ENCODE peak calls at places on chromosomes 5 and 9, in six cellular contexts. One of them, this sample, is unnamed.

GRCh38 chr9:2610985-2611384 is 10.6 kb upstream of the VLDLR start:
- DNase-seq in NAMALWA: no peak
- DNase-seq in HCT116: no peak
- DNase-seq in activated CD4-positive, alpha-beta T cell treated with anti-CD3 and anti-CD28 coated beads, Interleukin-2, amount 50 U/mL, for 48 hours: no peak
- DNase-seq in colonic mucosa: no peak
- DNase-seq in activated effector memory CD4-positive, alpha-beta T cell treated with Interleukin-2 at 50 U/mL for 16 hours: no peak
- DNase-seq in this sample: no peak

GRCh38 chr5:9222054-9222738 is 323.7 kb downstream of the SEMA5A start:
- DNase-seq in NAMALWA: no peak
- DNase-seq in HCT116: no peak
- DNase-seq in activated CD4-positive, alpha-beta T cell treated with anti-CD3 and anti-CD28 coated beads, Interleukin-2, amount 50 U/mL, for 48 hours: no peak
- DNase-seq in colonic mucosa: no peak
- DNase-seq in activated effector memory CD4-positive, alpha-beta T cell treated with Interleukin-2 at 50 U/mL for 16 hours: no peak
- DNase-seq in this sample: no peak

GRCh38 chr5:36156619-36157018 is 4.7 kb downstream of the SKP2 start:
- DNase-seq in NAMALWA: no peak
- DNase-seq in HCT116: no peak
- DNase-seq in activated CD4-positive, alpha-beta T cell treated with anti-CD3 and anti-CD28 coated beads, Interleukin-2, amount 50 U/mL, for 48 hours: no peak
- DNase-seq in colonic mucosa: no peak
- DNase-seq in activated effector memory CD4-positive, alpha-beta T cell treated with Interleukin-2 at 50 U/mL for 16 hours: no peak
- DNase-seq in this sample: no peak

GRCh38 chr9:68979538-68980314 is 34.2 kb downstream of the PRKACG start:
- DNase-seq in NAMALWA: no peak
- DNase-seq in HCT116: no peak
- DNase-seq in activated CD4-positive, alpha-beta T cell treated with anti-CD3 and anti-CD28 coated beads, Interleukin-2, amount 50 U/mL, for 48 hours: peak
- DNase-seq in colonic mucosa: peak
- DNase-seq in activated effector memory CD4-positive, alpha-beta T cell treated with Interleukin-2 at 50 U/mL for 16 hours: no peak
- DNase-seq in this sample: no peak

GRCh38 chr5:142779163-142779562 is 9.0 kb downstream of the ARHGAP26 start:
- DNase-seq in NAMALWA: no peak
- DNase-seq in HCT116: no peak
- DNase-seq in activated CD4-positive, alpha-beta T cell treated with anti-CD3 and anti-CD28 coated beads, Interleukin-2, amount 50 U/mL, for 48 hours: no peak
- DNase-seq in colonic mucosa: no peak
- DNase-seq in activated effector memory CD4-positive, alpha-beta T cell treated with Interleukin-2 at 50 U/mL for 16 hours: no peak
- DNase-seq in this sample: no peak

GRCh38 chr9:136023401-136024225 is 62.4 kb upstream of the UBAC1 start:
- DNase-seq in NAMALWA: no peak
- DNase-seq in HCT116: no peak
- DNase-seq in activated CD4-positive, alpha-beta T cell treated with anti-CD3 and anti-CD28 coated beads, Interleukin-2, amount 50 U/mL, for 48 hours: no peak
- DNase-seq in colonic mucosa: no peak
- DNase-seq in activated effector memory CD4-positive, alpha-beta T cell treated with Interleukin-2 at 50 U/mL for 16 hours: no peak
- DNase-seq in this sample: no peak

GRCh38 chr5:42059291-42059690 is 134.2 kb downstream of the FBXO4 start:
- DNase-seq in NAMALWA: no peak
- DNase-seq in HCT116: no peak
- DNase-seq in activated CD4-positive, alpha-beta T cell treated with anti-CD3 and anti-CD28 coated beads, Interleukin-2, amount 50 U/mL, for 48 hours: no peak
- DNase-seq in colonic mucosa: no peak
- DNase-seq in activated effector memory CD4-positive, alpha-beta T cell treated with Interleukin-2 at 50 U/mL for 16 hours: no peak
- DNase-seq in this sample: no peak

GRCh38 chr5:173243808-173244305 is 8.9 kb upstream of the NKX2-5 start:
- DNase-seq in NAMALWA: no peak
- DNase-seq in HCT116: no peak
- DNase-seq in activated CD4-positive, alpha-beta T cell treated with anti-CD3 and anti-CD28 coated beads, Interleukin-2, amount 50 U/mL, for 48 hours: no peak
- DNase-seq in colonic mucosa: no peak
- DNase-seq in activated effector memory CD4-positive, alpha-beta T cell treated with Interleukin-2 at 50 U/mL for 16 hours: no peak
- DNase-seq in this sample: no peak

GRCh38 chr5:41433552-41434181 is 76.7 kb downstream of the PLCXD3 start:
- DNase-seq in NAMALWA: peak
- DNase-seq in HCT116: no peak
- DNase-seq in activated CD4-positive, alpha-beta T cell treated with anti-CD3 and anti-CD28 coated beads, Interleukin-2, amount 50 U/mL, for 48 hours: no peak
- DNase-seq in colonic mucosa: no peak
- DNase-seq in activated effector memory CD4-positive, alpha-beta T cell treated with Interleukin-2 at 50 U/mL for 16 hours: no peak
- DNase-seq in this sample: peak

GRCh38 chr5:179404321-179405053 is 59.2 kb upstream of the ADAMTS2 start:
- DNase-seq in NAMALWA: no peak
- DNase-seq in HCT116: no peak
- DNase-seq in activated CD4-positive, alpha-beta T cell treated with anti-CD3 and anti-CD28 coated beads, Interleukin-2, amount 50 U/mL, for 48 hours: no peak
- DNase-seq in colonic mucosa: peak
- DNase-seq in activated effector memory CD4-positive, alpha-beta T cell treated with Interleukin-2 at 50 U/mL for 16 hours: no peak
- DNase-seq in this sample: peak

GRCh38 chr9:14278291-14278721 is 35.6 kb downstream of the NFIB start:
- DNase-seq in NAMALWA: no peak
- DNase-seq in HCT116: no peak
- DNase-seq in activated CD4-positive, alpha-beta T cell treated with anti-CD3 and anti-CD28 coated beads, Interleukin-2, amount 50 U/mL, for 48 hours: no peak
- DNase-seq in colonic mucosa: no peak
- DNase-seq in activated effector memory CD4-positive, alpha-beta T cell treated with Interleukin-2 at 50 U/mL for 16 hours: no peak
- DNase-seq in this sample: no peak

GRCh38 chr5:171415115-171415730 is 4.2 kb upstream of the FGF18 start:
- DNase-seq in NAMALWA: peak
- DNase-seq in HCT116: no peak
- DNase-seq in activated CD4-positive, alpha-beta T cell treated with anti-CD3 and anti-CD28 coated beads, Interleukin-2, amount 50 U/mL, for 48 hours: no peak
- DNase-seq in colonic mucosa: no peak
- DNase-seq in activated effector memory CD4-positive, alpha-beta T cell treated with Interleukin-2 at 50 U/mL for 16 hours: no peak
- DNase-seq in this sample: peak

GRCh38 chr9:96299823-96300222 is 2.2 kb downstream of the HSD17B3 start:
- DNase-seq in NAMALWA: no peak
- DNase-seq in HCT116: peak
- DNase-seq in activated CD4-positive, alpha-beta T cell treated with anti-CD3 and anti-CD28 coated beads, Interleukin-2, amount 50 U/mL, for 48 hours: no peak
- DNase-seq in colonic mucosa: no peak
- DNase-seq in activated effector memory CD4-positive, alpha-beta T cell treated with Interleukin-2 at 50 U/mL for 16 hours: no peak
- DNase-seq in this sample: no peak

GRCh38 chr5:14168793-14169262 is 25.7 kb downstream of the TRIO start:
- DNase-seq in NAMALWA: no peak
- DNase-seq in HCT116: no peak
- DNase-seq in activated CD4-positive, alpha-beta T cell treated with anti-CD3 and anti-CD28 coated beads, Interleukin-2, amount 50 U/mL, for 48 hours: no peak
- DNase-seq in colonic mucosa: no peak
- DNase-seq in activated effector memory CD4-positive, alpha-beta T cell treated with Interleukin-2 at 50 U/mL for 16 hours: no peak
- DNase-seq in this sample: no peak

GRCh38 chr9:134188421-134189166 is 24.2 kb upstream of the RNU6ATAC start:
- DNase-seq in NAMALWA: no peak
- DNase-seq in HCT116: no peak
- DNase-seq in activated CD4-positive, alpha-beta T cell treated with anti-CD3 and anti-CD28 coated beads, Interleukin-2, amount 50 U/mL, for 48 hours: no peak
- DNase-seq in colonic mucosa: no peak
- DNase-seq in activated effector memory CD4-positive, alpha-beta T cell treated with Interleukin-2 at 50 U/mL for 16 hours: no peak
- DNase-seq in this sample: no peak

GRCh38 chr5:178346607-178347334 is 114.2 kb upstream of the PHYKPL start:
- DNase-seq in NAMALWA: no peak
- DNase-seq in HCT116: no peak
- DNase-seq in activated CD4-positive, alpha-beta T cell treated with anti-CD3 and anti-CD28 coated beads, Interleukin-2, amount 50 U/mL, for 48 hours: no peak
- DNase-seq in colonic mucosa: no peak
- DNase-seq in activated effector memory CD4-positive, alpha-beta T cell treated with Interleukin-2 at 50 U/mL for 16 hours: no peak
- DNase-seq in this sample: no peak

GRCh38 chr5:34811691-34812090 is 27.3 kb upstream of the TTC23L start:
- DNase-seq in NAMALWA: no peak
- DNase-seq in HCT116: no peak
- DNase-seq in activated CD4-positive, alpha-beta T cell treated with anti-CD3 and anti-CD28 coated beads, Interleukin-2, amount 50 U/mL, for 48 hours: no peak
- DNase-seq in colonic mucosa: no peak
- DNase-seq in activated effector memory CD4-positive, alpha-beta T cell treated with Interleukin-2 at 50 U/mL for 16 hours: no peak
- DNase-seq in this sample: no peak

GRCh38 chr9:98022447-98022846 is 34.1 kb upstream of the NANS start:
- DNase-seq in NAMALWA: no peak
- DNase-seq in HCT116: no peak
- DNase-seq in activated CD4-positive, alpha-beta T cell treated with anti-CD3 and anti-CD28 coated beads, Interleukin-2, amount 50 U/mL, for 48 hours: no peak
- DNase-seq in colonic mucosa: no peak
- DNase-seq in activated effector memory CD4-positive, alpha-beta T cell treated with Interleukin-2 at 50 U/mL for 16 hours: no peak
- DNase-seq in this sample: no peak

GRCh38 chr5:14240366-14240765 is 97.2 kb downstream of the TRIO start:
- DNase-seq in NAMALWA: no peak
- DNase-seq in HCT116: no peak
- DNase-seq in activated CD4-positive, alpha-beta T cell treated with anti-CD3 and anti-CD28 coated beads, Interleukin-2, amount 50 U/mL, for 48 hours: no peak
- DNase-seq in colonic mucosa: no peak
- DNase-seq in activated effector memory CD4-positive, alpha-beta T cell treated with Interleukin-2 at 50 U/mL for 16 hours: no peak
- DNase-seq in this sample: no peak

GRCh38 chr5:171342362-171343111 is 33.5 kb downstream of the TLX3 start:
- DNase-seq in NAMALWA: peak
- DNase-seq in HCT116: peak
- DNase-seq in activated CD4-positive, alpha-beta T cell treated with anti-CD3 and anti-CD28 coated beads, Interleukin-2, amount 50 U/mL, for 48 hours: peak
- DNase-seq in colonic mucosa: peak
- DNase-seq in activated effector memory CD4-positive, alpha-beta T cell treated with Interleukin-2 at 50 U/mL for 16 hours: no peak
- DNase-seq in this sample: peak

GRCh38 chr9:94941211-94941875 is 214.8 kb downstream of the AOPEP start:
- DNase-seq in NAMALWA: no peak
- DNase-seq in HCT116: no peak
- DNase-seq in activated CD4-positive, alpha-beta T cell treated with anti-CD3 and anti-CD28 coated beads, Interleukin-2, amount 50 U/mL, for 48 hours: no peak
- DNase-seq in colonic mucosa: peak
- DNase-seq in activated effector memory CD4-positive, alpha-beta T cell treated with Interleukin-2 at 50 U/mL for 16 hours: no peak
- DNase-seq in this sample: no peak

GRCh38 chr5:123881791-123882244 is 369.8 kb downstream of the CSNK1G3 start:
- DNase-seq in NAMALWA: no peak
- DNase-seq in HCT116: no peak
- DNase-seq in activated CD4-positive, alpha-beta T cell treated with anti-CD3 and anti-CD28 coated beads, Interleukin-2, amount 50 U/mL, for 48 hours: no peak
- DNase-seq in colonic mucosa: no peak
- DNase-seq in activated effector memory CD4-positive, alpha-beta T cell treated with Interleukin-2 at 50 U/mL for 16 hours: no peak
- DNase-seq in this sample: no peak

GRCh38 chr5:80168388-80169028 is 87.3 kb downstream of the SERINC5 start:
- DNase-seq in NAMALWA: no peak
- DNase-seq in HCT116: no peak
- DNase-seq in activated CD4-positive, alpha-beta T cell treated with anti-CD3 and anti-CD28 coated beads, Interleukin-2, amount 50 U/mL, for 48 hours: no peak
- DNase-seq in colonic mucosa: no peak
- DNase-seq in activated effector memory CD4-positive, alpha-beta T cell treated with Interleukin-2 at 50 U/mL for 16 hours: no peak
- DNase-seq in this sample: no peak

GRCh38 chr9:32572900-32573523 is at the start of gene NDUFB6:
- DNase-seq in NAMALWA: peak
- DNase-seq in HCT116: peak
- DNase-seq in activated CD4-positive, alpha-beta T cell treated with anti-CD3 and anti-CD28 coated beads, Interleukin-2, amount 50 U/mL, for 48 hours: peak
- DNase-seq in colonic mucosa: peak
- DNase-seq in activated effector memory CD4-positive, alpha-beta T cell treated with Interleukin-2 at 50 U/mL for 16 hours: peak
- DNase-seq in this sample: peak

GRCh38 chr9:124011460-124012301 is at the start of gene LHX2:
- DNase-seq in NAMALWA: no peak
- DNase-seq in HCT116: peak
- DNase-seq in activated CD4-positive, alpha-beta T cell treated with anti-CD3 and anti-CD28 coated beads, Interleukin-2, amount 50 U/mL, for 48 hours: peak
- DNase-seq in colonic mucosa: peak
- DNase-seq in activated effector memory CD4-positive, alpha-beta T cell treated with Interleukin-2 at 50 U/mL for 16 hours: no peak
- DNase-seq in this sample: peak

GRCh38 chr9:9961487-9961886 is 651.3 kb downstream of the PTPRD start:
- DNase-seq in NAMALWA: no peak
- DNase-seq in HCT116: no peak
- DNase-seq in activated CD4-positive, alpha-beta T cell treated with anti-CD3 and anti-CD28 coated beads, Interleukin-2, amount 50 U/mL, for 48 hours: no peak
- DNase-seq in colonic mucosa: no peak
- DNase-seq in activated effector memory CD4-positive, alpha-beta T cell treated with Interleukin-2 at 50 U/mL for 16 hours: no peak
- DNase-seq in this sample: no peak

GRCh38 chr5:131379723-131380122 is 115.9 kb downstream of the CDC42SE2 start:
- DNase-seq in NAMALWA: peak
- DNase-seq in HCT116: no peak
- DNase-seq in activated CD4-positive, alpha-beta T cell treated with anti-CD3 and anti-CD28 coated beads, Interleukin-2, amount 50 U/mL, for 48 hours: peak
- DNase-seq in colonic mucosa: no peak
- DNase-seq in activated effector memory CD4-positive, alpha-beta T cell treated with Interleukin-2 at 50 U/mL for 16 hours: peak
- DNase-seq in this sample: peak

GRCh38 chr5:118791986-118792734 is 196.2 kb downstream of the DTWD2 start:
- DNase-seq in NAMALWA: peak
- DNase-seq in HCT116: peak
- DNase-seq in activated CD4-positive, alpha-beta T cell treated with anti-CD3 and anti-CD28 coated beads, Interleukin-2, amount 50 U/mL, for 48 hours: peak
- DNase-seq in colonic mucosa: peak
- DNase-seq in activated effector memory CD4-positive, alpha-beta T cell treated with Interleukin-2 at 50 U/mL for 16 hours: no peak
- DNase-seq in this sample: peak

GRCh38 chr5:153256-153655 is 38.0 kb upstream of the LRRC14B start:
- DNase-seq in NAMALWA: no peak
- DNase-seq in HCT116: no peak
- DNase-seq in activated CD4-positive, alpha-beta T cell treated with anti-CD3 and anti-CD28 coated beads, Interleukin-2, amount 50 U/mL, for 48 hours: no peak
- DNase-seq in colonic mucosa: peak
- DNase-seq in activated effector memory CD4-positive, alpha-beta T cell treated with Interleukin-2 at 50 U/mL for 16 hours: no peak
- DNase-seq in this sample: no peak

GRCh38 chr5:95283761-95284511 is 958 bp downstream of the MCTP1 start:
- DNase-seq in NAMALWA: no peak
- DNase-seq in HCT116: no peak
- DNase-seq in activated CD4-positive, alpha-beta T cell treated with anti-CD3 and anti-CD28 coated beads, Interleukin-2, amount 50 U/mL, for 48 hours: peak
- DNase-seq in colonic mucosa: peak
- DNase-seq in activated effector memory CD4-positive, alpha-beta T cell treated with Interleukin-2 at 50 U/mL for 16 hours: no peak
- DNase-seq in this sample: peak

GRCh38 chr5:14781106-14781505 is 90.5 kb downstream of the ANKH start:
- DNase-seq in NAMALWA: no peak
- DNase-seq in HCT116: no peak
- DNase-seq in activated CD4-positive, alpha-beta T cell treated with anti-CD3 and anti-CD28 coated beads, Interleukin-2, amount 50 U/mL, for 48 hours: peak
- DNase-seq in colonic mucosa: no peak
- DNase-seq in activated effector memory CD4-positive, alpha-beta T cell treated with Interleukin-2 at 50 U/mL for 16 hours: no peak
- DNase-seq in this sample: peak

GRCh38 chr9:84850830-84851372 is 181.4 kb downstream of the NTRK2 start:
- DNase-seq in NAMALWA: no peak
- DNase-seq in HCT116: no peak
- DNase-seq in activated CD4-positive, alpha-beta T cell treated with anti-CD3 and anti-CD28 coated beads, Interleukin-2, amount 50 U/mL, for 48 hours: no peak
- DNase-seq in colonic mucosa: no peak
- DNase-seq in activated effector memory CD4-positive, alpha-beta T cell treated with Interleukin-2 at 50 U/mL for 16 hours: no peak
- DNase-seq in this sample: no peak

GRCh38 chr5:147971472-147971871 is 65.1 kb upstream of the C5orf46 start:
- DNase-seq in NAMALWA: no peak
- DNase-seq in HCT116: no peak
- DNase-seq in activated CD4-positive, alpha-beta T cell treated with anti-CD3 and anti-CD28 coated beads, Interleukin-2, amount 50 U/mL, for 48 hours: no peak
- DNase-seq in colonic mucosa: no peak
- DNase-seq in activated effector memory CD4-positive, alpha-beta T cell treated with Interleukin-2 at 50 U/mL for 16 hours: no peak
- DNase-seq in this sample: no peak

GRCh38 chr5:58496488-58496887 is 5.3 kb downstream of the GAPT start:
- DNase-seq in NAMALWA: no peak
- DNase-seq in HCT116: no peak
- DNase-seq in activated CD4-positive, alpha-beta T cell treated with anti-CD3 and anti-CD28 coated beads, Interleukin-2, amount 50 U/mL, for 48 hours: no peak
- DNase-seq in colonic mucosa: no peak
- DNase-seq in activated effector memory CD4-positive, alpha-beta T cell treated with Interleukin-2 at 50 U/mL for 16 hours: no peak
- DNase-seq in this sample: no peak

This sample was measured in NB4.